ENCODE peak calls at places on chromosomes 13 and 19, in ten cellular contexts. D is IMR-90, R is heart right ventricle, O is uterus, V is kidney, C is colonic mucosa, S is pancreas, Q is ovary, K is right lobe of liver, B is lung. N is an unnamed sample.

GRCh38 chr19:44696939-44697669 is 1.8 kb upstream of the CEACAM16 start:
- DNase-seq in D (no peak), R (no peak), O (no peak), V (no peak), C (no peak), S (peak), Q (no peak), K (no peak), B (no peak), N (no peak)

GRCh38 chr19:6516018-6516658 is 14.0 kb upstream of the TUBB4A start:
- DNase-seq in D (peak), R (peak), O (peak), V (peak), C (peak), S (peak), Q (peak), K (peak), B (peak), N (peak)

GRCh38 chr13:41145136-41145908 is 12.7 kb upstream of the KBTBD6 start:
- DNase-seq in D (peak), R (no peak), O (no peak), V (no peak), C (no peak), S (no peak), Q (no peak), K (no peak), B (no peak), N (no peak)

GRCh38 chr13:104057851-104058250 is 991.6 kb upstream of the SLC10A2 start:
- DNase-seq in D (no peak), R (no peak), O (no peak), V (no peak), C (no peak), S (no peak), Q (no peak), K (no peak), B (no peak), N (no peak)

GRCh38 chr13:110230661-110231347 is 76.2 kb downstream of the COL4A1 start:
- DNase-seq in D (no peak), R (no peak), O (no peak), V (no peak), C (peak), S (no peak), Q (no peak), K (no peak), B (no peak), N (peak)

GRCh38 chr13:104691765-104692164 is 1625.5 kb upstream of the SLC10A2 start:
- DNase-seq in D (no peak), R (no peak), O (no peak), V (no peak), C (no peak), S (no peak), Q (no peak), K (no peak), B (no peak), N (no peak)

GRCh38 chr19:10007366-10007765 is 2.9 kb downstream of the COL5A3 start:
- DNase-seq in D (peak), R (peak), O (peak), V (peak), C (no peak), S (no peak), Q (peak), K (no peak), B (no peak), N (peak)

GRCh38 chr13:25037057-25037813 is 58.7 kb upstream of the PABPC3 start:
- DNase-seq in D (peak), R (peak), O (no peak), V (no peak), C (peak), S (peak), Q (no peak), K (peak), B (peak), N (no peak)

GRCh38 chr19:38483016-38483630 is 49.6 kb downstream of the RYR1 start:
- DNase-seq in D (no peak), R (no peak), O (no peak), V (no peak), C (no peak), S (no peak), Q (no peak), K (no peak), B (no peak), N (no peak)

DNA sequence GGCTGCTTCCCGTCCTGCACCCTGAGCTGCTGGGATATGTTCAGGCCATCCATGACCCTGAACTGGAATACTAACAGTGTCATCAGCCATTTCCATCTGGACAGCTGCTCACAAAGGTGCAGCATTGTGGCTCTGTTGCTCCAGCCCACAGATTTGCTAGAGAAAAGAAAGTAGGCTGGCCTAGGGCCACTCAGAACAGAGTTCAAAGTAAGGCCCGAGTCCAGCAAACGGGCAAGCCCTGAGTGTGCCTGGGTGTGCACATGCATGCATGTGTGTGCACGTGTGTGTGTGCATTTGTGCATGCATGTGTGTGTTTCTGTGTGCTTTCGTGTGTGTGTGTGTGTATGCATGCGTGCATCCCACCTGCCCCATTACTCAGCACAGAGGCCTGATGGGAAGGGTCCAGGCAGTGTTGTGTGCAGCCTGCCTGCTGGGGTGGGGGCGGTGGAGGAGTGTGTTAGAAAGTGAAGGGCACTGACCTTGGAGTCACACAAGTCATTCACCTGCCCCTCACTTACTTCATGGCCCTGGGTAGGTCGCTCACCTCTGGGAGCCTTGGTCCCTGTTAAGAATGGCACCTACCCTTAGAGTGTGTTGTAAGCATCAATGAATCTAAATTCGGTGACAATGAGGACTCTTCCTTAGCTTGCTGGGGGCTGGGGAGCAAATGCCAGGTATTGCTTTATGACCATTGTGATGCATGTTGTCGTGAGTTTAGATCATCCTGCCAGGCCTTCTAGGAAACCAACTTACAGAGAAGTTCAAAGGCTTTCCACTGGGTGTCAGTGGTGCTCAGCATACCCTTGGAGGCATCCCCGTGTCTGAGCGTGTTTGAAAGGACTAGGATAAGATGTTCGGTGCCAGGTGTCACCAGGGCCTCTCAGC is 53.2 kb downstream of the GPR12 start:
- DNase-seq in D (peak), R (peak), O (no peak), V (no peak), C (no peak), S (no peak), Q (no peak), K (no peak), B (no peak), N (no peak)
- TF ChIP-seq CTCF in D (peak), R (peak), O (peak), V (peak), C (peak), S (no peak), Q (no peak), K (peak), B (peak), N (peak)

GRCh38 chr13:23673867-23674605 is 103.8 kb downstream of the TNFRSF19 start:
- DNase-seq in D (peak), R (no peak), O (no peak), V (no peak), C (no peak), S (no peak), Q (no peak), K (no peak), B (no peak), N (no peak)

GRCh38 chr13:23671367-23671766 is 101.2 kb downstream of the TNFRSF19 start:
- DNase-seq in D (no peak), R (no peak), O (no peak), V (no peak), C (no peak), S (no peak), Q (no peak), K (no peak), B (no peak), N (no peak)

GRCh38 chr13:23673354-23673753 is 103.1 kb downstream of the TNFRSF19 start:
- DNase-seq in D (peak), R (peak), O (peak), V (no peak), C (no peak), S (no peak), Q (no peak), K (no peak), B (peak), N (no peak)

GRCh38 chr13:23671902-23672301 is 101.7 kb downstream of the TNFRSF19 start:
- DNase-seq in D (peak), R (no peak), O (no peak), V (no peak), C (no peak), S (no peak), Q (no peak), K (no peak), B (no peak), N (no peak)

GRCh38 chr13:23672616-23673015 is 102.4 kb downstream of the TNFRSF19 start:
- DNase-seq in D (peak), R (no peak), O (no peak), V (no peak), C (no peak), S (no peak), Q (no peak), K (no peak), B (no peak), N (no peak)
- H3K27ac ChIP-seq in D (peak), R (peak), O (peak), V (no peak), C (no peak), S (no peak), Q (no peak), K (no peak), B (peak), N (no peak)

GRCh38 chr19:15456871-15457700 is 7.3 kb downstream of the RASAL3 start:
- DNase-seq in D (no peak), R (no peak), O (no peak), V (no peak), C (peak), S (peak), Q (peak), K (no peak), B (no peak), N (no peak)
- H3K4me3 ChIP-seq in D (no peak), R (no peak), O (no peak), V (no peak), C (no peak), S (no peak), Q (no peak), K (no peak), B (no peak), N (no peak)

DNA sequence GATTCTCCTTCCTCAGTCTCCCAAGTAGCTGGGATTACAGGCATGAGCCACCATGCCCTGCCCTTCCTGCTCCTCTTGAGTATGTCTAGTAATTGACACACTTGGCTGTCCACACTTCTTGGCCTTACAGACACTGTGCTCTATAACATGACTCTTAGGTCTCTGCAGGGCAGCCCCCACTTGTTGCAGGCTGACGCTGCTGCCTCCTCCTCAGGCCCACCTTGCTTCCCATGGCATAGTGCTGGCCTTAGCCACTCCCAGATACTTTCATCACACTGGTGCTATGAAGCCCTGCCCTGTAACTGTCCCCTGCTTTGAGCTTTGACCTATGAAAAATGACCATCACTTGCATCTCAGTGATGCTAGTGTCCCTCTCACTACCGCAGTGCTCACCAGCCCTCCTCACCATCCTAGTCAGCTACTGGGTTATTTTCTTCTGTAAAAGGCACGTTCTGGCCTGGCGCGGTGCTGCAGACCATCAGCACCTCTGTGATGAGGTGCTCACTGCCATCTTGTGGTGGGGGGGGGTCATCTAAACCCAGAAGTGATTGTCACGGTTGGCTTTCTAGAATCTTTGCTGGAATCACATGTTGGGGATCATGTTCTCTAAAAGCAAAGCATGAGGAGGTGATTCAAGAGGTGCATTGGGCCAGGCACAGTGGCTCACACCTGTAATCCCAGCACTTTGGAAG is 9.8 kb downstream of the ERICH4 start:
- DNase-seq in D (no peak), R (no peak), O (no peak), V (no peak), C (no peak), S (no peak), Q (no peak), K (no peak), B (no peak), N (no peak)
- TF ChIP-seq CTCF in D (no peak), R (no peak), O (no peak), V (no peak), C (no peak), S (no peak), Q (no peak), K (no peak), B (no peak), N (no peak)

GRCh38 chr19:13115936-13116281 is 631 bp downstream of the TRMT1 start:
- DNase-seq in D (no peak), R (no peak), O (no peak), V (no peak), C (no peak), S (no peak), Q (no peak), K (no peak), B (no peak), N (no peak)
- H3K27ac ChIP-seq in D (peak), R (peak), O (peak), V (no peak), C (no peak), S (no peak), Q (peak), K (no peak), B (no peak), N (peak)